ENCODE peak calls at places on chromosomes 5 and 9, in ten cellular contexts. U is activated naive CD8-positive, alpha-beta T cell treated with anti-CD3 and anti-CD28 coated beads, Interleukin-2, amount 50 U/mL, for 24 hours; S is non-pigmented ciliary epithelial cell; X is A549; L is NCI-H774; W is Right ventricle myocardium superior; J is uterus; T is stimulated activated CD8-positive, alpha-beta memory T cell treated with anti-CD3 and anti-CD28 coated beads, Interleukin-15, amount 100 ng/mL, for 24 hours; Q is hypothalamus; H is Caki2. C is an unnamed sample.

GRCh38 chr9:17613723-17614122 is 34.9 kb downstream of the SH3GL2 start:
- DNase-seq in U (no peak), S (peak), X (no peak), L (peak), W (no peak), J (no peak), T (no peak), Q (no peak), H (no peak), C (no peak)

GRCh38 chr5:132674671-132675506 is 1.1 kb downstream of the IL4 start:
- DNase-seq in U (no peak), S (peak), X (peak), L (no peak), W (no peak), J (no peak), T (no peak), Q (no peak), H (no peak), C (no peak)

GRCh38 chr9:16206560-16206959 is 653.7 kb downstream of the CCDC171 start:
- DNase-seq in U (no peak), S (no peak), X (no peak), L (no peak), W (no peak), J (no peak), T (no peak), Q (no peak), H (no peak), C (no peak)

GRCh38 chr9:5364294-5364990 is 24.8 kb upstream of the RLN1 start:
- DNase-seq in U (no peak), S (no peak), X (no peak), L (no peak), W (no peak), J (no peak), T (no peak), Q (no peak), H (no peak), C (no peak)

GRCh38 chr9:92592946-92593860 is 57.4 kb upstream of the ECM2 start:
- DNase-seq in U (no peak), S (no peak), X (no peak), L (no peak), W (no peak), J (no peak), T (no peak), Q (no peak), H (no peak), C (no peak)

GRCh38 chr5:14270212-14270702 is 127.1 kb downstream of the TRIO start:
- DNase-seq in U (no peak), S (peak), X (peak), L (peak), W (peak), J (peak), T (no peak), Q (no peak), H (peak), C (no peak)

GRCh38 chr5:72451771-72452505 is 55.3 kb downstream of the ZNF366 start:
- DNase-seq in U (no peak), S (no peak), X (peak), L (no peak), W (peak), J (peak), T (no peak), Q (no peak), H (no peak), C (peak)

GRCh38 chr5:93054424-93055165 is 526.4 kb downstream of the NR2F1-AS1 start:
- DNase-seq in U (no peak), S (no peak), X (no peak), L (no peak), W (no peak), J (no peak), T (no peak), Q (no peak), H (no peak), C (no peak)

GRCh38 chr5:122611401-122611800 is 163.5 kb upstream of the SNX2 start:
- DNase-seq in U (no peak), S (no peak), X (no peak), L (no peak), W (no peak), J (no peak), T (no peak), Q (no peak), H (no peak), C (no peak)

GRCh38 chr9:74742792-74743389 is 144.8 kb downstream of the TRPM6 start:
- DNase-seq in U (no peak), S (peak), X (peak), L (peak), W (no peak), J (no peak), T (no peak), Q (no peak), H (peak), C (no peak)

GRCh38 chr9:83967083-83967482 is 12.9 kb downstream of the HNRNPK start:
- DNase-seq in U (no peak), S (no peak), X (no peak), L (no peak), W (no peak), J (no peak), T (no peak), Q (no peak), H (no peak), C (no peak)

GRCh38 chr5:147878066-147878748 is at the start of gene SCGB3A2:
- DNase-seq in U (no peak), S (no peak), X (no peak), L (no peak), W (no peak), J (no peak), T (no peak), Q (no peak), H (no peak), C (no peak)

GRCh38 chr9:86842573-86842972 is 104.7 kb downstream of the GAS1 start:
- DNase-seq in U (no peak), S (no peak), X (no peak), L (no peak), W (no peak), J (peak), T (no peak), Q (no peak), H (no peak), C (no peak)

GRCh38 chr5:64301566-64301965 is 135.9 kb downstream of the RNF180 start:
- DNase-seq in U (no peak), S (no peak), X (no peak), L (no peak), W (no peak), J (no peak), T (no peak), Q (no peak), H (no peak), C (no peak)

GRCh38 chr9:114034176-114034575 is 43.9 kb downstream of the AMBP start:
- DNase-seq in U (no peak), S (no peak), X (no peak), L (no peak), W (no peak), J (peak), T (no peak), Q (no peak), H (no peak), C (peak)

GRCh38 chr5:57199866-57200265 is 26.0 kb downstream of the GPBP1 start:
- DNase-seq in U (no peak), S (no peak), X (no peak), L (no peak), W (no peak), J (no peak), T (no peak), Q (no peak), H (no peak), C (no peak)

GRCh38 chr9:70229579-70229978 is 29.2 kb upstream of the SMC5 start:
- DNase-seq in U (no peak), S (no peak), X (peak), L (peak), W (no peak), J (no peak), T (no peak), Q (no peak), H (no peak), C (no peak)

GRCh38 chr5:125291447-125291846 is 545.0 kb upstream of the ZNF608 start:
- DNase-seq in U (no peak), S (no peak), X (no peak), L (no peak), W (no peak), J (no peak), T (no peak), Q (no peak), H (no peak), C (no peak)

GRCh38 chr5:8516356-8516755 is 647.4 kb downstream of the MTRR start:
- DNase-seq in U (no peak), S (no peak), X (no peak), L (no peak), W (no peak), J (no peak), T (no peak), Q (no peak), H (no peak), C (no peak)

GRCh38 chr5:32511778-32512374 is 67.3 kb upstream of the ZFR start:
- DNase-seq in U (no peak), S (no peak), X (no peak), L (no peak), W (no peak), J (no peak), T (no peak), Q (no peak), H (no peak), C (no peak)

GRCh38 chr5:67806647-67807046 is 408.9 kb upstream of the PIK3R1 start:
- DNase-seq in U (no peak), S (no peak), X (no peak), L (no peak), W (no peak), J (no peak), T (no peak), Q (no peak), H (no peak), C (no peak)

GRCh38 chr5:159330131-159330530 is at the start of gene IL12B:
- DNase-seq in U (no peak), S (no peak), X (no peak), L (no peak), W (no peak), J (no peak), T (no peak), Q (no peak), H (no peak), C (no peak)

GRCh38 chr5:168334161-168335094 is 43.0 kb downstream of the WWC1 start:
- DNase-seq in U (no peak), S (no peak), X (peak), L (no peak), W (no peak), J (no peak), T (no peak), Q (no peak), H (peak), C (no peak)

GRCh38 chr5:115686692-115687054 is 60.8 kb upstream of the TMED7 start:
- DNase-seq in U (no peak), S (no peak), X (no peak), L (no peak), W (no peak), J (no peak), T (no peak), Q (no peak), H (no peak), C (no peak)

GRCh38 chr5:120413706-120414105 is 50.4 kb upstream of the PRR16 start:
- DNase-seq in U (no peak), S (peak), X (no peak), L (no peak), W (no peak), J (no peak), T (no peak), Q (no peak), H (peak), C (no peak)

GRCh38 chr9:6054280-6055099 is 39.1 kb upstream of the RANBP6 start:
- DNase-seq in U (peak), S (no peak), X (peak), L (peak), W (peak), J (peak), T (no peak), Q (no peak), H (peak), C (peak)

GRCh38 chr5:103915081-103915480 is 352.5 kb upstream of the NUDT12 start:
- DNase-seq in U (no peak), S (no peak), X (no peak), L (no peak), W (no peak), J (no peak), T (no peak), Q (no peak), H (no peak), C (no peak)

GRCh38 chr5:15243301-15244020 is 256.5 kb upstream of the FBXL7 start:
- DNase-seq in U (no peak), S (no peak), X (no peak), L (no peak), W (no peak), J (no peak), T (no peak), Q (no peak), H (no peak), C (no peak)

GRCh38 chr9:134167530-134167931 is 3.2 kb upstream of the RNU6ATAC start:
- DNase-seq in U (no peak), S (no peak), X (peak), L (no peak), W (peak), J (no peak), T (no peak), Q (no peak), H (no peak), C (no peak)

GRCh38 chr9:87970602-87971001 is 3.7 kb downstream of the CDK20 start:
- DNase-seq in U (no peak), S (no peak), X (no peak), L (no peak), W (no peak), J (no peak), T (no peak), Q (no peak), H (no peak), C (no peak)

GRCh38 chr5:68114641-68115040 is 100.9 kb upstream of the PIK3R1 start:
- DNase-seq in U (no peak), S (peak), X (no peak), L (no peak), W (no peak), J (no peak), T (no peak), Q (no peak), H (no peak), C (no peak)

GRCh38 chr5:164119806-164120440 is 614.5 kb downstream of the MAT2B start:
- DNase-seq in U (no peak), S (peak), X (peak), L (no peak), W (no peak), J (no peak), T (no peak), Q (no peak), H (peak), C (no peak)

GRCh38 chr5:137114529-137114928 is 384.6 kb downstream of the SPOCK1 start:
- DNase-seq in U (no peak), S (peak), X (peak), L (no peak), W (no peak), J (no peak), T (no peak), Q (no peak), H (peak), C (no peak)

GRCh38 chr9:23779220-23779619 is 46.8 kb downstream of the ELAVL2 start:
- DNase-seq in U (no peak), S (no peak), X (no peak), L (no peak), W (no peak), J (no peak), T (no peak), Q (no peak), H (no peak), C (no peak)

GRCh38 chr5:77177576-77177975 is 32.9 kb upstream of the PDE8B start:
- DNase-seq in U (no peak), S (no peak), X (no peak), L (no peak), W (no peak), J (no peak), T (no peak), Q (no peak), H (no peak), C (no peak)

GRCh38 chr5:120509056-120509455 is 45.0 kb downstream of the PRR16 start:
- DNase-seq in U (no peak), S (no peak), X (no peak), L (no peak), W (no peak), J (no peak), T (no peak), Q (no peak), H (no peak), C (no peak)

GRCh38 chr9:129399301-129399990 is 221.4 kb upstream of the IER5L start:
- DNase-seq in U (no peak), S (no peak), X (no peak), L (no peak), W (peak), J (peak), T (no peak), Q (no peak), H (no peak), C (no peak)

GRCh38 chr5:178398856-178399722 is 166.5 kb upstream of the PHYKPL start:
- DNase-seq in U (no peak), S (no peak), X (no peak), L (no peak), W (no peak), J (no peak), T (no peak), Q (no peak), H (no peak), C (no peak)

GRCh38 chr5:1437452-1437851 is 7.8 kb downstream of the SLC6A3 start:
- DNase-seq in U (no peak), S (no peak), X (peak), L (peak), W (no peak), J (no peak), T (no peak), Q (no peak), H (peak), C (peak)

GRCh38 chr9:137575382-137575724 is 3.4 kb downstream of the DPH7 start:
- DNase-seq in U (no peak), S (no peak), X (no peak), L (no peak), W (no peak), J (no peak), T (no peak), Q (no peak), H (peak), C (no peak)

C was measured in ureter.